ENCODE peak calls at places on chromosomes 6 and 20, in ten cellular contexts. F, I, E, N, K, B, G, W, A and C are unnamed samples.

GRCh38 chr6:53671111-53671510 is 5.6 kb upstream of the KLHL31 start:
- DNase-seq in K (no peak), E (no peak), I (no peak), B (no peak), W (no peak), F (no peak), A (no peak), N (no peak), G (no peak), C (no peak)

GRCh38 chr6:100464162-100464851 is 414 bp downstream of the SIM1 start:
- DNase-seq in K (no peak), E (no peak), B (no peak), F (no peak), I (no peak), A (no peak), N (no peak), W (no peak), G (no peak), C (no peak)

GRCh38 chr6:130625825-130626500 is 201.2 kb upstream of the SMLR1 start:
- DNase-seq in I (peak; percentile 71), A (no peak), N (no peak), F (no peak), W (no peak), G (peak; percentile 53), B (no peak), K (no peak), E (no peak), C (no peak)

GRCh38 chr20:7696311-7696710 is 243.9 kb downstream of the HAO1 start:
- DNase-seq in W (no peak), A (no peak), E (no peak), G (no peak), I (no peak), N (no peak), B (no peak), F (no peak), K (no peak), C (no peak)

GRCh38 chr20:48953653-48954052 is 32.1 kb downstream of the ARFGEF2 start:
- DNase-seq in B (no peak), N (no peak), F (no peak), K (no peak), I (no peak), W (no peak), A (no peak), G (no peak), E (no peak), C (peak; percentile 42)

GRCh38 chr20:58268936-58269619 is 40.4 kb upstream of the RAB22A start:
- DNase-seq in I (no peak), B (no peak), G (no peak), F (no peak), A (no peak), E (no peak), K (no peak), W (no peak), N (no peak), C (no peak)

GRCh38 chr6:139846538-139847321 is 472.3 kb upstream of the CITED2 start:
- DNase-seq in E (peak; percentile 18), B (no peak), K (no peak), I (no peak), F (no peak), G (no peak), W (no peak), A (no peak), N (no peak), C (no peak)

GRCh38 chr20:60030471-60030870 is 72.2 kb downstream of the CDH26 start:
- DNase-seq in A (no peak), W (no peak), G (no peak), I (no peak), F (no peak), K (no peak), E (no peak), B (no peak), N (no peak), C (no peak)

GRCh38 chr6:43698584-43699349 is 11.2 kb upstream of the MRPS18A start:
- DNase-seq in I (no peak), E (no peak), G (no peak), F (no peak), A (peak; percentile 54), K (no peak), B (no peak), W (no peak), N (peak; percentile 26), C (no peak)

GRCh38 chr20:728022-728944 is 40.0 kb downstream of the SLC52A3 start:
- DNase-seq in W (peak; percentile 60), B (peak; percentile 84), A (no peak), K (no peak), G (no peak), F (peak; percentile 88), N (peak; percentile 52), I (no peak), E (no peak), C (peak; percentile 62)

GRCh38 chr6:1689141-1689540 is 79.4 kb downstream of the FOXC1 start:
- DNase-seq in B (no peak), A (no peak), N (no peak), K (no peak), E (no peak), G (no peak), W (no peak), F (no peak), I (no peak), C (no peak)

GRCh38 chr6:7041511-7042026 is 66.2 kb upstream of the RREB1 start:
- DNase-seq in N (no peak), I (no peak), W (no peak), K (no peak), G (no peak), E (no peak), B (no peak), A (no peak), F (no peak), C (peak; percentile 74)

GRCh38 chr6:33426590-33427563 is 7.0 kb downstream of the SYNGAP1 start:
- DNase-seq in B (peak; percentile 19), N (no peak), F (no peak), I (no peak), W (no peak), E (no peak), A (no peak), G (no peak), K (no peak), C (peak; percentile 46)

GRCh38 chr6:100665041-100665380 is 200.3 kb upstream of the SIM1 start:
- DNase-seq in F (no peak), W (no peak), N (no peak), B (no peak), E (no peak), K (no peak), G (peak; percentile 59), A (no peak), I (no peak), C (no peak)

GRCh38 chr6:129150476-129150875 is 267.5 kb downstream of the LAMA2 start:
- DNase-seq in E (no peak), I (no peak), K (no peak), F (no peak), W (no peak), G (no peak), A (no peak), B (no peak), N (no peak), C (no peak)

GRCh38 chr20:34709836-34710567 is 5.9 kb downstream of the TP53INP2 start:
- DNase-seq in G (no peak), B (peak; percentile 84), N (peak; percentile 79), A (no peak), I (peak; percentile 42), K (peak; percentile 87), W (peak; percentile 84), F (peak; percentile 49), E (no peak), C (peak; percentile 85)

GRCh38 chr6:137709424-137710281 is 157.4 kb upstream of the TNFAIP3 start:
- DNase-seq in B (no peak), K (no peak), F (no peak), A (no peak), G (no peak), N (no peak), E (no peak), I (no peak), W (no peak), C (no peak)

DNA sequence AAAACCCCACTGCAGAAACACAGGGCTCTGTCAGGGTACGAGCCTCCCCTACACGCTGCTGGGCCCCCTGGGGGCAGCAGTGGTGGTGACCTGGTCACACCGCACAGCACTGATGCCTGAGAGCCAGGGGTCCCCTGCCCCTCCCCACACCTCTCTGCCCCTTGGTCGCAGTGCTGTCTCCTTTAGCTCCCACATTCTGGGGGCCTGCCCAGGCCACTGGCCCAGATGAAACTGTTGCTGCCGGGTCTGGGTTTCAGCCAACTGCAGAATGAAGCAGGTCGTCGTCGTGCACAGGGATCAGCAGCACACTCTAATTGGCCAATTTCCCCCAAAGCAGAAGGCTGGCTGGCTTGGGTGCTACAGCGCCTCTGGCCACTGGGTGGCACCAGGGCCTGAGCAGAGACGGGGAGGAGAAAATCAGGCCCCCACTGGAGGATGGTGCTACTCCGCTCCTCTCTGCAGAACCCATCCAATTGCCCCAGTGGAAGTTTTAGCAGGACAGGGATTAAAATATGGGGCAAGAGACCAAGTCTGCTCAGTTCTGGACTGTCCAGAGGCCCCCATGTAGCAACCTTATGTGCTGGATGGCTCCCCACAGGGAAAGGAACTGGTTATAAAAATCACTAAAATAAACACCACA is 26.1 kb downstream of the DIDO1 start:
- DNase-seq in G (no peak), B (peak; percentile 92), I (peak; percentile 23), A (peak; percentile 71), E (peak; percentile 72), W (peak; percentile 85), N (peak; percentile 72), F (peak; percentile 85), K (peak; percentile 92), C (peak; percentile 66)
- TF ChIP-seq POLR2A in G (peak; percentile 74), B (no peak), I (no peak), A (peak; percentile 34), E (no peak), W (no peak), N (no peak), F (peak; percentile 69), K (no peak), C (no peak)

DNA sequence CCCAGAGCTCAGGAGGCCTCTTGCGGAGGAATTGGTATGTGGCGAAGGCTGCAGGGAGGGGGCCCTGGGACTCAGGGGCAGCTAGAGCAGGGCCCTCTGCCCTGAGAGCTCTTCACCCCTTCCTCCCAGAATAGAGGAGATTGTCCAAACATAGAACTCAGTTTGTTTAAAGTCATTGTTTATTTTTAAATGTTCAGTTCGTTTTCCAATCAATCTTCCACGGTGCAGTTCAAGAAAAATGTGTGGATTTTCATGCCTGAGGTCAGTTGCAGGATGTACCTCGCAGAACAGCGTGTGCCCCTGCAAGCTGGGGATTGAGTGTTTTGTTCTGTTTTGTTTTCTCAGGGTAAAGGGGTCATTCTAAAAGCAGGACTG is 37.2 kb downstream of the MGME1 start:
- DNase-seq in N (no peak), W (no peak), B (no peak), E (no peak), F (no peak), K (no peak), A (no peak), G (no peak), I (no peak), C (no peak)
- TF ChIP-seq POLR2A in N (no peak), W (no peak), B (no peak), E (no peak), F (no peak), K (no peak), A (no peak), G (no peak), I (no peak), C (no peak)

GRCh38 chr6:22756365-22756764 is 187.0 kb downstream of the HDGFL1 start:
- DNase-seq in E (no peak), I (no peak), N (no peak), K (no peak), W (no peak), F (no peak), G (no peak), A (no peak), B (no peak), C (no peak)
- TF ChIP-seq POLR2A in E (no peak), I (no peak), N (no peak), K (no peak), W (no peak), F (no peak), G (no peak), A (no peak), B (no peak), C (no peak)

GRCh38 chr6:144095134-144096002 is at the start of gene SF3B5:
- DNase-seq in F (peak; percentile 96), A (peak; percentile 99), B (peak; percentile 81), N (peak; percentile 99), K (peak; percentile 99), G (peak; percentile 99), W (peak; percentile 99), E (peak; percentile 99), I (peak; percentile 100), C (peak; percentile 99)
- TF ChIP-seq POLR2A in F (peak; percentile 99), A (no peak), B (peak; percentile 88), N (peak; percentile 95), K (peak; percentile 75), G (peak; percentile 99), W (peak; percentile 75), E (no peak), I (peak; percentile 84), C (peak; percentile 99)